ENCODE peak calls at places on chromosomes 11 and 22, in ten cellular contexts. One of them, this sample, is unnamed.

GRCh38 chr11:86138958-86139357 is 70.1 kb upstream of the PICALM start:
- DNase-seq in epithelial cell of esophagus: no peak
- DNase-seq in NCI-H526 treated with DMSO at 0.1 percent for 48 hours: no peak
- DNase-seq in AG08395: no peak
- DNase-seq in type B pancreatic cell: no peak
- DNase-seq in HS-5: no peak
- DNase-seq in RCC 7860: no peak
- DNase-seq in NK-92 treated with Interleukin-12 subunit alpha and Interleukin-12 subunit beta, amount 100 ng/mL, for 24 hours: peak; percentile 47
- DNase-seq in fibroblast of mammary gland: no peak
- DNase-seq in right cardiac atrium: no peak
- DNase-seq in this sample: peak; percentile 90

GRCh38 chr11:113493205-113493604 is 18.0 kb upstream of the DRD2 start:
- DNase-seq in AG08395: no peak
- DNase-seq in HS-5: no peak
- DNase-seq in type B pancreatic cell: no peak
- DNase-seq in fibroblast of mammary gland: no peak
- DNase-seq in NK-92 treated with Interleukin-12 subunit alpha and Interleukin-12 subunit beta, amount 100 ng/mL, for 24 hours: no peak
- DNase-seq in RCC 7860: no peak
- DNase-seq in epithelial cell of esophagus: no peak
- DNase-seq in right cardiac atrium: no peak
- DNase-seq in NCI-H526 treated with DMSO at 0.1 percent for 48 hours: no peak
- DNase-seq in this sample: no peak

GRCh38 chr22:37230673-37231405 is 13.2 kb downstream of the RAC2 start:
- DNase-seq in NK-92 treated with Interleukin-12 subunit alpha and Interleukin-12 subunit beta, amount 100 ng/mL, for 24 hours: peak; percentile 54
- DNase-seq in right cardiac atrium: peak; percentile 25
- DNase-seq in HS-5: no peak
- DNase-seq in type B pancreatic cell: no peak
- DNase-seq in AG08395: no peak
- DNase-seq in fibroblast of mammary gland: no peak
- DNase-seq in epithelial cell of esophagus: no peak
- DNase-seq in NCI-H526 treated with DMSO at 0.1 percent for 48 hours: no peak
- DNase-seq in RCC 7860: no peak
- DNase-seq in this sample: no peak

GRCh38 chr11:121722431-121723256 is 269.9 kb upstream of the SORL1-AS1 start:
- DNase-seq in fibroblast of mammary gland: peak; percentile 89
- DNase-seq in right cardiac atrium: peak; percentile 94
- DNase-seq in RCC 7860: no peak
- DNase-seq in type B pancreatic cell: peak; percentile 87
- DNase-seq in HS-5: peak; percentile 15
- DNase-seq in NK-92 treated with Interleukin-12 subunit alpha and Interleukin-12 subunit beta, amount 100 ng/mL, for 24 hours: no peak
- DNase-seq in epithelial cell of esophagus: peak; percentile 20
- DNase-seq in AG08395: peak; percentile 78
- DNase-seq in NCI-H526 treated with DMSO at 0.1 percent for 48 hours: peak; percentile 67
- DNase-seq in this sample: no peak

GRCh38 chr11:35723493-35724284 is 61.1 kb downstream of the TRIM44 start:
- DNase-seq in NK-92 treated with Interleukin-12 subunit alpha and Interleukin-12 subunit beta, amount 100 ng/mL, for 24 hours: no peak
- DNase-seq in type B pancreatic cell: no peak
- DNase-seq in NCI-H526 treated with DMSO at 0.1 percent for 48 hours: no peak
- DNase-seq in HS-5: no peak
- DNase-seq in right cardiac atrium: no peak
- DNase-seq in fibroblast of mammary gland: peak; percentile 17
- DNase-seq in epithelial cell of esophagus: peak; percentile 42
- DNase-seq in RCC 7860: no peak
- DNase-seq in AG08395: no peak
- DNase-seq in this sample: no peak

GRCh38 chr11:119153049-119153818 is 4.4 kb downstream of the ABCG4 start:
- DNase-seq in right cardiac atrium: no peak
- DNase-seq in RCC 7860: no peak
- DNase-seq in NCI-H526 treated with DMSO at 0.1 percent for 48 hours: no peak
- DNase-seq in AG08395: no peak
- DNase-seq in type B pancreatic cell: no peak
- DNase-seq in epithelial cell of esophagus: no peak
- DNase-seq in NK-92 treated with Interleukin-12 subunit alpha and Interleukin-12 subunit beta, amount 100 ng/mL, for 24 hours: no peak
- DNase-seq in HS-5: no peak
- DNase-seq in fibroblast of mammary gland: no peak
- DNase-seq in this sample: no peak

GRCh38 chr11:57240757-57241156 is 3.7 kb upstream of the APLNR start:
- DNase-seq in epithelial cell of esophagus: no peak
- DNase-seq in AG08395: no peak
- DNase-seq in NK-92 treated with Interleukin-12 subunit alpha and Interleukin-12 subunit beta, amount 100 ng/mL, for 24 hours: no peak
- DNase-seq in HS-5: no peak
- DNase-seq in right cardiac atrium: no peak
- DNase-seq in NCI-H526 treated with DMSO at 0.1 percent for 48 hours: no peak
- DNase-seq in RCC 7860: no peak
- DNase-seq in type B pancreatic cell: no peak
- DNase-seq in fibroblast of mammary gland: no peak
- DNase-seq in this sample: no peak

GRCh38 chr11:128407962-128408361 is 179.4 kb downstream of the ETS1 start:
- DNase-seq in AG08395: peak; percentile 61
- DNase-seq in NCI-H526 treated with DMSO at 0.1 percent for 48 hours: no peak
- DNase-seq in NK-92 treated with Interleukin-12 subunit alpha and Interleukin-12 subunit beta, amount 100 ng/mL, for 24 hours: no peak
- DNase-seq in right cardiac atrium: no peak
- DNase-seq in HS-5: peak; percentile 88
- DNase-seq in epithelial cell of esophagus: peak; percentile 29
- DNase-seq in RCC 7860: no peak
- DNase-seq in type B pancreatic cell: no peak
- DNase-seq in fibroblast of mammary gland: peak; percentile 62
- DNase-seq in this sample: no peak

GRCh38 chr11:69361466-69361865 is 67.5 kb downstream of the MYEOV start:
- DNase-seq in epithelial cell of esophagus: no peak
- DNase-seq in right cardiac atrium: no peak
- DNase-seq in fibroblast of mammary gland: no peak
- DNase-seq in HS-5: no peak
- DNase-seq in AG08395: no peak
- DNase-seq in type B pancreatic cell: peak; percentile 34
- DNase-seq in NK-92 treated with Interleukin-12 subunit alpha and Interleukin-12 subunit beta, amount 100 ng/mL, for 24 hours: no peak
- DNase-seq in NCI-H526 treated with DMSO at 0.1 percent for 48 hours: no peak
- DNase-seq in RCC 7860: no peak
- DNase-seq in this sample: no peak

GRCh38 chr22:29004647-29005371 is 56.8 kb downstream of the C22orf31 start:
- DNase-seq in epithelial cell of esophagus: no peak
- DNase-seq in NK-92 treated with Interleukin-12 subunit alpha and Interleukin-12 subunit beta, amount 100 ng/mL, for 24 hours: no peak
- DNase-seq in fibroblast of mammary gland: no peak
- DNase-seq in AG08395: no peak
- DNase-seq in HS-5: no peak
- DNase-seq in type B pancreatic cell: no peak
- DNase-seq in right cardiac atrium: peak; percentile 68
- DNase-seq in RCC 7860: no peak
- DNase-seq in NCI-H526 treated with DMSO at 0.1 percent for 48 hours: no peak
- DNase-seq in this sample: no peak